ENCODE peak calls at places on chromosomes 1 and 21, in eight cellular contexts. N is lower lobe of right lung, F is epithelial cell of esophagus, V is stomach, D is WERI-Rb-1, J is tibial artery, E is body of pancreas, Z is testis. B is an unnamed sample.

GRCh38 chr1:199010933-199011332 is 372.1 kb downstream of the PTPRC start:
- DNase-seq in N (no peak), F (peak), V (no peak), D (no peak), J (no peak), E (no peak), Z (no peak), B (no peak)

GRCh38 chr1:34019741-34020552 is 145.1 kb downstream of the CSMD2 start:
- DNase-seq in N (no peak), F (no peak), V (no peak), D (no peak), J (no peak), E (no peak), Z (no peak), B (no peak)

GRCh38 chr21:32572574-32573420 is 12.5 kb downstream of the TCP10L start:
- DNase-seq in N (no peak), F (peak), V (peak), D (no peak), J (no peak), E (peak), Z (no peak), B (no peak)

GRCh38 chr21:35136586-35137254 is 87.6 kb upstream of the RUNX1 start:
- DNase-seq in N (no peak), F (peak), V (peak), D (no peak), J (no peak), E (no peak), Z (no peak), B (no peak)

GRCh38 chr1:214717323-214717722 is 114.3 kb downstream of the CENPF start:
- DNase-seq in N (no peak), F (peak), V (no peak), D (no peak), J (no peak), E (no peak), Z (no peak), B (no peak)

GRCh38 chr21:41064325-41064724 is 103.6 kb upstream of the BACE2 start:
- DNase-seq in N (no peak), F (no peak), V (no peak), D (no peak), J (no peak), E (no peak), Z (no peak), B (no peak)

GRCh38 chr1:182392045-182393028 is 747 bp upstream of the GLUL start:
- DNase-seq in N (peak), F (no peak), V (peak), D (no peak), J (peak), E (peak), Z (peak), B (no peak)

GRCh38 chr21:16678479-16678878 is 834.4 kb upstream of the CXADR start:
- DNase-seq in N (no peak), F (no peak), V (no peak), D (no peak), J (no peak), E (no peak), Z (no peak), B (no peak)

GRCh38 chr1:97044159-97044760 is 322.7 kb downstream of the PTBP2 start:
- DNase-seq in N (no peak), F (no peak), V (no peak), D (no peak), J (no peak), E (no peak), Z (no peak), B (no peak)

GRCh38 chr1:243407284-243408018 is 151.6 kb downstream of the SDCCAG8 start:
- DNase-seq in N (no peak), F (peak), V (no peak), D (no peak), J (no peak), E (no peak), Z (no peak), B (no peak)

GRCh38 chr1:157838966-157839365 is 2.6 kb downstream of the CD5L start:
- DNase-seq in N (no peak), F (no peak), V (no peak), D (no peak), J (no peak), E (no peak), Z (no peak), B (no peak)

GRCh38 chr1:247681288-247681897 is 1.9 kb upstream of the OR13G1 start:
- DNase-seq in N (no peak), F (peak), V (peak), D (peak), J (peak), E (peak), Z (peak), B (peak)

GRCh38 chr1:168465942-168466702 is 77.7 kb downstream of the XCL2 start:
- DNase-seq in N (no peak), F (peak), V (peak), D (peak), J (no peak), E (peak), Z (peak), B (peak)

GRCh38 chr1:201436461-201436860 is 14.9 kb upstream of the TNNI1 start:
- DNase-seq in N (no peak), F (no peak), V (no peak), D (peak), J (no peak), E (no peak), Z (peak), B (no peak)

GRCh38 chr1:94554611-94555010 is 13.1 kb upstream of the F3 start:
- DNase-seq in N (no peak), F (no peak), V (no peak), D (no peak), J (no peak), E (no peak), Z (no peak), B (no peak)

GRCh38 chr1:190172636-190173410 is 304.8 kb downstream of the BRINP3 start:
- DNase-seq in N (no peak), F (no peak), V (no peak), D (no peak), J (no peak), E (no peak), Z (no peak), B (no peak)

GRCh38 chr1:181651276-181651675 is 168.0 kb downstream of the CACNA1E start:
- DNase-seq in N (no peak), F (peak), V (no peak), D (no peak), J (no peak), E (no peak), Z (no peak), B (no peak)

GRCh38 chr1:93846929-93847810 is 31.8 kb downstream of the DNTTIP2 start:
- DNase-seq in N (peak), F (peak), V (peak), D (peak), J (peak), E (peak), Z (peak), B (peak)

GRCh38 chr1:41365320-41365633 is 4.0 kb downstream of the FOXO6 start:
- DNase-seq in N (no peak), F (no peak), V (no peak), D (no peak), J (no peak), E (no peak), Z (no peak), B (no peak)

GRCh38 chr1:161200421-161200991 is 1.7 kb upstream of the ADAMTS4 start:
- DNase-seq in N (no peak), F (no peak), V (no peak), D (no peak), J (no peak), E (no peak), Z (no peak), B (no peak)

GRCh38 chr1:40385437-40386310 is 12.1 kb downstream of the SMAP2 start:
- DNase-seq in N (no peak), F (no peak), V (no peak), D (no peak), J (no peak), E (no peak), Z (no peak), B (peak)

GRCh38 chr1:61504840-61505239 is 220.1 kb downstream of the TM2D1 start:
- DNase-seq in N (no peak), F (peak), V (no peak), D (no peak), J (no peak), E (no peak), Z (no peak), B (no peak)

GRCh38 chr21:21373969-21374368 is 375.8 kb downstream of the NCAM2 start:
- DNase-seq in N (no peak), F (no peak), V (no peak), D (no peak), J (no peak), E (no peak), Z (no peak), B (no peak)
- TF ChIP-seq CTCF in N (no peak), F (no peak), V (no peak), D (no peak), J (no peak), E (no peak), Z (no peak), B (no peak)

GRCh38 chr1:239805888-239806772 is 285.6 kb upstream of the FMN2 start:
- DNase-seq in N (no peak), F (no peak), V (no peak), D (peak), J (no peak), E (peak), Z (no peak), B (no peak)
- H3K4me3 ChIP-seq in N (no peak), F (no peak), V (no peak), D (no peak), J (no peak), E (no peak), Z (no peak), B (no peak)

GRCh38 chr1:29238601-29238964 is 2.3 kb downstream of the PTPRU start:
- DNase-seq in N (no peak), F (peak), V (no peak), D (no peak), J (no peak), E (no peak), Z (no peak), B (no peak)
- TF ChIP-seq CTCF in N (no peak), F (peak), V (no peak), D (no peak), J (no peak), E (no peak), Z (no peak), B (no peak)

DNA sequence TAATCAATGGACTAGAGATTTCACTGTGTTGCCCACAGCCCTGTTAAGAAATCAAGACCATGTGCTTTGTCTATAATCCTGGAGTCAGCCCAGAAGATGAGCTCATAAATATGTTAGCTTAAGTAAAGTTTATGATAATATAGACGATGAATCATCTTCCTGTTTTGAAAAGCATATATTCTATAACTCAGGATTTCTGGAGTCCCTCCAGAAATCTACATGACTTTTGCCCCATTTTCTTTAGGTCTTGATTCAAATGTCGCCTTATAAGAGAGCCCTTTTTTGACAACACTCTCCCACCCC is 351.2 kb downstream of the ST6GALNAC3 start:
- DNase-seq in N (no peak), F (peak), V (no peak), D (no peak), J (no peak), E (no peak), Z (no peak), B (no peak)
- H3K4me3 ChIP-seq in N (no peak), F (no peak), V (no peak), D (no peak), J (no peak), E (no peak), Z (no peak), B (no peak)

B was measured in GM12864.